ENCODE peak calls at places on chromosomes 11 and 22, in nine cellular contexts. One of them, this sample, is unnamed.

GRCh38 chr11:95045791-95046190 is 3.4 kb upstream of the KDM4F start:
- DNase-seq in ovary: no peak
- DNase-seq in SK-N-SH: no peak
- DNase-seq in transverse colon: no peak
- DNase-seq in sigmoid colon: no peak
- DNase-seq in A549: no peak
- DNase-seq in suprapubic skin: no peak
- DNase-seq in H1: no peak
- DNase-seq in K562: no peak
- DNase-seq in this sample: no peak

GRCh38 chr11:71222318-71223080 is 29.9 kb downstream of the SHANK2 start:
- DNase-seq in ovary: no peak
- DNase-seq in SK-N-SH: no peak
- DNase-seq in transverse colon: peak; percentile 29
- DNase-seq in sigmoid colon: peak; percentile 89
- DNase-seq in A549: no peak
- DNase-seq in suprapubic skin: no peak
- DNase-seq in H1: no peak
- DNase-seq in K562: no peak
- DNase-seq in this sample: no peak

GRCh38 chr11:47425611-47426010 is 628 bp downstream of the PSMC3 start:
- DNase-seq in ovary: no peak
- DNase-seq in SK-N-SH: no peak
- DNase-seq in transverse colon: no peak
- DNase-seq in sigmoid colon: no peak
- DNase-seq in A549: no peak
- DNase-seq in suprapubic skin: no peak
- DNase-seq in H1: no peak
- DNase-seq in K562: no peak
- DNase-seq in this sample: no peak

GRCh38 chr11:117384045-117384444 is 56.4 kb downstream of the CEP164 start:
- DNase-seq in ovary: no peak
- DNase-seq in SK-N-SH: no peak
- DNase-seq in transverse colon: no peak
- DNase-seq in sigmoid colon: peak; percentile 7
- DNase-seq in A549: peak; percentile 23
- DNase-seq in suprapubic skin: no peak
- DNase-seq in H1: no peak
- DNase-seq in K562: no peak
- DNase-seq in this sample: no peak

GRCh38 chr11:44308256-44308922 is 1.6 kb downstream of the ALX4 start:
- DNase-seq in ovary: no peak
- DNase-seq in SK-N-SH: no peak
- DNase-seq in transverse colon: no peak
- DNase-seq in sigmoid colon: no peak
- DNase-seq in A549: no peak
- DNase-seq in suprapubic skin: no peak
- DNase-seq in H1: no peak
- DNase-seq in K562: no peak
- DNase-seq in this sample: no peak

GRCh38 chr22:45678961-45679912 is 7.6 kb downstream of the ATXN10 start:
- DNase-seq in ovary: no peak
- DNase-seq in SK-N-SH: no peak
- DNase-seq in transverse colon: no peak
- DNase-seq in sigmoid colon: no peak
- DNase-seq in A549: no peak
- DNase-seq in suprapubic skin: no peak
- DNase-seq in H1: no peak
- DNase-seq in K562: no peak
- DNase-seq in this sample: no peak

GRCh38 chr22:46911341-46911740 is 148.9 kb downstream of the TBC1D22A start:
- DNase-seq in ovary: no peak
- DNase-seq in SK-N-SH: no peak
- DNase-seq in transverse colon: no peak
- DNase-seq in sigmoid colon: no peak
- DNase-seq in A549: no peak
- DNase-seq in suprapubic skin: no peak
- DNase-seq in H1: no peak
- DNase-seq in K562: no peak
- DNase-seq in this sample: no peak

GRCh38 chr22:38397189-38398097 is 57.6 kb downstream of the KCNJ4 start:
- DNase-seq in ovary: peak; percentile 54
- DNase-seq in SK-N-SH: no peak
- DNase-seq in transverse colon: peak; percentile 59
- DNase-seq in sigmoid colon: no peak
- DNase-seq in A549: peak; percentile 26
- DNase-seq in suprapubic skin: no peak
- DNase-seq in H1: peak; percentile 93
- DNase-seq in K562: no peak
- DNase-seq in this sample: no peak

GRCh38 chr11:65496304-65497140 is 2.3 kb upstream of the MALAT1 start:
- DNase-seq in ovary: peak; percentile 46
- DNase-seq in SK-N-SH: no peak
- DNase-seq in transverse colon: no peak
- DNase-seq in sigmoid colon: peak; percentile 76
- DNase-seq in A549: no peak
- DNase-seq in suprapubic skin: peak; percentile 78
- DNase-seq in H1: no peak
- DNase-seq in K562: no peak
- DNase-seq in this sample: no peak

GRCh38 chr11:35550374-35551036 is 25.1 kb upstream of the PAMR1 start:
- DNase-seq in ovary: no peak
- DNase-seq in SK-N-SH: no peak
- DNase-seq in transverse colon: no peak
- DNase-seq in sigmoid colon: no peak
- DNase-seq in A549: no peak
- DNase-seq in suprapubic skin: no peak
- DNase-seq in H1: no peak
- DNase-seq in K562: no peak
- DNase-seq in this sample: no peak

GRCh38 chr22:38097557-38098409 is 12.7 kb downstream of the BAIAP2L2 start:
- DNase-seq in ovary: no peak
- DNase-seq in SK-N-SH: no peak
- DNase-seq in transverse colon: no peak
- DNase-seq in sigmoid colon: no peak
- DNase-seq in A549: no peak
- DNase-seq in suprapubic skin: no peak
- DNase-seq in H1: no peak
- DNase-seq in K562: peak; percentile 72
- DNase-seq in this sample: no peak

GRCh38 chr11:120648706-120649250 is 137.2 kb downstream of the GRIK4 start:
- DNase-seq in ovary: no peak
- DNase-seq in SK-N-SH: no peak
- DNase-seq in transverse colon: no peak
- DNase-seq in sigmoid colon: no peak
- DNase-seq in A549: no peak
- DNase-seq in suprapubic skin: no peak
- DNase-seq in H1: no peak
- DNase-seq in K562: no peak
- DNase-seq in this sample: no peak

GRCh38 chr22:36301384-36301828 is 48.5 kb downstream of the APOL1 start:
- DNase-seq in ovary: peak; percentile 83
- DNase-seq in SK-N-SH: peak; percentile 88
- DNase-seq in transverse colon: peak; percentile 85
- DNase-seq in sigmoid colon: peak; percentile 92
- DNase-seq in A549: peak; percentile 70
- DNase-seq in suprapubic skin: no peak
- DNase-seq in H1: peak; percentile 71
- DNase-seq in K562: peak; percentile 63
- DNase-seq in this sample: peak; percentile 83

GRCh38 chr11:115222218-115222862 is 281.9 kb downstream of the CADM1 start:
- DNase-seq in ovary: no peak
- DNase-seq in SK-N-SH: no peak
- DNase-seq in transverse colon: peak; percentile 15
- DNase-seq in sigmoid colon: no peak
- DNase-seq in A549: peak; percentile 86
- DNase-seq in suprapubic skin: no peak
- DNase-seq in H1: no peak
- DNase-seq in K562: peak; percentile 9
- DNase-seq in this sample: no peak

GRCh38 chr11:10498426-10499250 is 42.3 kb downstream of the RNF141 start:
- DNase-seq in ovary: no peak
- DNase-seq in SK-N-SH: no peak
- DNase-seq in transverse colon: no peak
- DNase-seq in sigmoid colon: no peak
- DNase-seq in A549: no peak
- DNase-seq in suprapubic skin: peak; percentile 67
- DNase-seq in H1: no peak
- DNase-seq in K562: no peak
- DNase-seq in this sample: no peak

GRCh38 chr22:28930357-28931007 is 47.1 kb downstream of the ZNRF3 start:
- DNase-seq in ovary: no peak
- DNase-seq in SK-N-SH: no peak
- DNase-seq in transverse colon: no peak
- DNase-seq in sigmoid colon: no peak
- DNase-seq in A549: no peak
- DNase-seq in suprapubic skin: no peak
- DNase-seq in H1: no peak
- DNase-seq in K562: no peak
- DNase-seq in this sample: no peak

GRCh38 chr11:119000906-119001305 is 3.0 kb downstream of the CENATAC start:
- DNase-seq in ovary: no peak
- DNase-seq in SK-N-SH: no peak
- DNase-seq in transverse colon: no peak
- DNase-seq in sigmoid colon: no peak
- DNase-seq in A549: no peak
- DNase-seq in suprapubic skin: no peak
- DNase-seq in H1: no peak
- DNase-seq in K562: no peak
- DNase-seq in this sample: no peak

GRCh38 chr11:116421529-116422185 is 351.1 kb downstream of the BUD13 start:
- DNase-seq in ovary: no peak
- DNase-seq in SK-N-SH: no peak
- DNase-seq in transverse colon: no peak
- DNase-seq in sigmoid colon: peak; percentile 52
- DNase-seq in A549: no peak
- DNase-seq in suprapubic skin: no peak
- DNase-seq in H1: no peak
- DNase-seq in K562: no peak
- DNase-seq in this sample: no peak

GRCh38 chr11:129620705-129621104 is 194.9 kb upstream of the TMEM45B start:
- DNase-seq in ovary: no peak
- DNase-seq in SK-N-SH: no peak
- DNase-seq in transverse colon: no peak
- DNase-seq in sigmoid colon: no peak
- DNase-seq in A549: no peak
- DNase-seq in suprapubic skin: no peak
- DNase-seq in H1: no peak
- DNase-seq in K562: no peak
- DNase-seq in this sample: no peak

GRCh38 chr11:129613076-129613475 is 202.6 kb upstream of the TMEM45B start:
- DNase-seq in ovary: no peak
- DNase-seq in SK-N-SH: no peak
- DNase-seq in transverse colon: no peak
- DNase-seq in sigmoid colon: no peak
- DNase-seq in A549: no peak
- DNase-seq in suprapubic skin: no peak
- DNase-seq in H1: no peak
- DNase-seq in K562: no peak
- DNase-seq in this sample: no peak

GRCh38 chr11:129614256-129614944 is 201.2 kb upstream of the TMEM45B start:
- DNase-seq in ovary: no peak
- DNase-seq in SK-N-SH: no peak
- DNase-seq in transverse colon: no peak
- DNase-seq in sigmoid colon: no peak
- DNase-seq in A549: no peak
- DNase-seq in suprapubic skin: no peak
- DNase-seq in H1: no peak
- DNase-seq in K562: no peak
- DNase-seq in this sample: no peak

DNA sequence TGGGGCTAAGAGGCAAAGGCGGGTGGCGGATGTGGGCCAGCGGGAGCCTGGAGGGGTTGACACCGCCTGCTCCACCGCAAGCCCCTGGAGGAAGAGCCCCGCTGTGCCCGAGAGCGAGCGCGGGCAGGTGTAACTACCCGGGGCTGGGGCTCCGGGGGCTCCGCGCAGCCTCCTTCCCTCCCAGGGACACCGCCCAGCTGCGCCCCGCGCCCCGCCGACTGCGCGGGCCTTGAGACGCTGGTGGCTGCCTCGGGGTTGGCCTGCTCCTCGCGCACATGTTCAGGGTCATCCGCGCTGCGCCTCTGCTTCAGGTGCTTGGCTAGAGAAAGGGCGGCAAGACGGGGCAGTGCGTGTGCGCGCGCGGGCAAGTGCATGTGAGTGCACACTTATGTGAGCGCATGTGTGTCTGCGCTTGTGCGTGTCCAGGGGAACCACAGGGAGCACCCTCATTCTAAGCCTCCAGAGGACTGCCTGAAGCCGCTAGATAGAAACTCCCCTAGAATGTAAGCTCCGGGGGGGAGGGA is 197.5 kb upstream of the TMEM45B start:
- DNase-seq in ovary: no peak
- DNase-seq in SK-N-SH: no peak
- DNase-seq in transverse colon: no peak
- DNase-seq in sigmoid colon: no peak
- DNase-seq in A549: no peak
- DNase-seq in suprapubic skin: no peak
- DNase-seq in H1: no peak
- DNase-seq in K562: no peak
- DNase-seq in this sample: no peak
- TF ChIP-seq EP300 in ovary: no peak
- TF ChIP-seq EP300 in SK-N-SH: no peak
- TF ChIP-seq EP300 in transverse colon: no peak
- TF ChIP-seq EP300 in sigmoid colon: no peak
- TF ChIP-seq EP300 in A549: no peak
- TF ChIP-seq EP300 in suprapubic skin: no peak
- TF ChIP-seq EP300 in H1: no peak
- TF ChIP-seq EP300 in K562: no peak
- TF ChIP-seq EP300 in this sample: no peak

GRCh38 chr11:33868646-33869461 is 23.0 kb downstream of the LMO2 start:
- DNase-seq in ovary: peak; percentile 20
- DNase-seq in SK-N-SH: no peak
- DNase-seq in transverse colon: no peak
- DNase-seq in sigmoid colon: no peak
- DNase-seq in A549: no peak
- DNase-seq in suprapubic skin: no peak
- DNase-seq in H1: no peak
- DNase-seq in K562: peak; percentile 68
- DNase-seq in this sample: no peak
- H3K4me3 ChIP-seq in ovary: peak overlapping the region; percentile 32
- H3K4me3 ChIP-seq in SK-N-SH: no peak overlapping the region
- H3K4me3 ChIP-seq in transverse colon: peak overlapping the region; percentile 61
- H3K4me3 ChIP-seq in sigmoid colon: peak overlapping the region; percentile 60
- H3K4me3 ChIP-seq in A549: peak overlapping the region; percentile 76
- H3K4me3 ChIP-seq in suprapubic skin: peak overlapping the region; percentile 65
- H3K4me3 ChIP-seq in H1: peak overlapping the region; percentile 71
- H3K4me3 ChIP-seq in K562: peak overlapping the region; percentile 75
- H3K4me3 ChIP-seq in this sample: peak overlapping the region; percentile 68

GRCh38 chr11:2306971-2307732 is 5.3 kb downstream of the TSPAN32 start:
- DNase-seq in ovary: peak; percentile 69
- DNase-seq in SK-N-SH: peak; percentile 33
- DNase-seq in transverse colon: no peak
- DNase-seq in sigmoid colon: peak; percentile 89
- DNase-seq in A549: no peak
- DNase-seq in suprapubic skin: peak; percentile 77
- DNase-seq in H1: no peak
- DNase-seq in K562: no peak
- DNase-seq in this sample: no peak
- TF ChIP-seq EP300 in ovary: no peak
- TF ChIP-seq EP300 in SK-N-SH: no peak
- TF ChIP-seq EP300 in transverse colon: no peak
- TF ChIP-seq EP300 in sigmoid colon: no peak
- TF ChIP-seq EP300 in A549: no peak
- TF ChIP-seq EP300 in suprapubic skin: no peak
- TF ChIP-seq EP300 in H1: no peak
- TF ChIP-seq EP300 in K562: no peak
- TF ChIP-seq EP300 in this sample: no peak

GRCh38 chr11:63537293-63538101 is 889 bp downstream of the PLAAT4 start:
- DNase-seq in ovary: peak; percentile 78
- DNase-seq in SK-N-SH: no peak
- DNase-seq in transverse colon: peak; percentile 44
- DNase-seq in sigmoid colon: peak; percentile 92
- DNase-seq in A549: no peak
- DNase-seq in suprapubic skin: no peak
- DNase-seq in H1: no peak
- DNase-seq in K562: no peak
- DNase-seq in this sample: peak; percentile 86
- H3K4me3 ChIP-seq in ovary: peak overlapping the region; percentile 37
- H3K4me3 ChIP-seq in SK-N-SH: no peak overlapping the region
- H3K4me3 ChIP-seq in transverse colon: peak overlapping the region; percentile 32
- H3K4me3 ChIP-seq in sigmoid colon: peak overlapping the region; percentile 52
- H3K4me3 ChIP-seq in A549: no peak overlapping the region
- H3K4me3 ChIP-seq in suprapubic skin: peak overlapping the region; percentile 49
- H3K4me3 ChIP-seq in H1: no peak overlapping the region
- H3K4me3 ChIP-seq in K562: no peak overlapping the region
- H3K4me3 ChIP-seq in this sample: peak overlapping the region; percentile 63